ENCODE peak calls at places on chromosome 10, in ten cellular contexts. C is endothelial cell; L is NCI-H1092 treated with DMSO at 0.1 percent for 48 hours; F is midbrain; W is anterior cingulate cortex; V is NCI-H1694 treated with DMSO at 0.1 percent for 48 hours; G is amniotic stem cell; Q is iPS-NIHi11; N is AG08395; Z is stimulated activated CD4-positive, alpha-beta T cell treated with anti-CD3 and anti-CD28 coated beads, Interleukin-4, amount 100 ng/mL, for 1 hour. M is an unnamed sample.

GRCh38 chr10:50281210-50281966 is 30.1 kb upstream of the ASAH2 start:
- DNase-seq in C (no peak), L (no peak), F (no peak), W (no peak), V (no peak), G (no peak), Q (no peak), N (no peak), Z (no peak), M (no peak)

GRCh38 chr10:71941318-71941717 is 22.9 kb upstream of the CHST3 start:
- DNase-seq in C (no peak), L (no peak), F (no peak), W (no peak), V (no peak), G (no peak), Q (no peak), N (no peak), Z (no peak), M (no peak)

GRCh38 chr10:128018236-128018635 is 108.0 kb downstream of the MKI67 start:
- DNase-seq in C (no peak), L (no peak), F (no peak), W (peak; percentile 23), V (no peak), G (no peak), Q (no peak), N (no peak), Z (no peak), M (no peak)

GRCh38 chr10:8221481-8221880 is 167.0 kb downstream of the GATA3 start:
- DNase-seq in C (no peak), L (no peak), F (no peak), W (no peak), V (no peak), G (no peak), Q (no peak), N (no peak), Z (no peak), M (no peak)

GRCh38 chr10:7027913-7028808 is 382.7 kb downstream of the SFMBT2 start:
- DNase-seq in C (no peak), L (no peak), F (no peak), W (no peak), V (no peak), G (no peak), Q (no peak), N (no peak), Z (no peak), M (peak; percentile 31)

GRCh38 chr10:32326119-32326518 is 20.8 kb downstream of the EPC1 start:
- DNase-seq in C (no peak), L (no peak), F (no peak), W (no peak), V (no peak), G (no peak), Q (no peak), N (no peak), Z (no peak), M (no peak)

GRCh38 chr10:59096631-59097030 is 79.8 kb upstream of the PHYHIPL start:
- DNase-seq in C (no peak), L (no peak), F (peak; percentile 72), W (no peak), V (no peak), G (no peak), Q (no peak), N (no peak), Z (no peak), M (no peak)

GRCh38 chr10:16854623-16855022 is 37.4 kb upstream of the RSU1 start:
- DNase-seq in C (no peak), L (no peak), F (no peak), W (no peak), V (no peak), G (no peak), Q (no peak), N (peak; percentile 57), Z (no peak), M (no peak)

GRCh38 chr10:21398549-21399345 is 126.7 kb downstream of the SKIDA1 start:
- DNase-seq in C (no peak), L (no peak), F (no peak), W (no peak), V (no peak), G (peak; percentile 11), Q (no peak), N (peak; percentile 56), Z (no peak), M (no peak)

GRCh38 chr10:75547391-75548298 is 116.2 kb downstream of the LRMDA start:
- DNase-seq in C (no peak), L (no peak), F (no peak), W (no peak), V (no peak), G (no peak), Q (no peak), N (peak; percentile 87), Z (no peak), M (peak; percentile 61)

GRCh38 chr10:110460111-110460809 is 37.4 kb upstream of the DUSP5 start:
- DNase-seq in C (no peak), L (peak; percentile 23), F (no peak), W (no peak), V (peak; percentile 52), G (no peak), Q (no peak), N (no peak), Z (peak; percentile 42), M (no peak)

GRCh38 chr10:21715531-21716195 is 181.6 kb downstream of the MLLT10 start:
- DNase-seq in C (no peak), L (no peak), F (no peak), W (no peak), V (no peak), G (peak; percentile 45), Q (no peak), N (no peak), Z (no peak), M (no peak)

GRCh38 chr10:77554996-77555397 is 82.6 kb downstream of the KCNMA1 start:
- DNase-seq in C (no peak), L (no peak), F (no peak), W (no peak), V (no peak), G (no peak), Q (no peak), N (no peak), Z (no peak), M (no peak)

GRCh38 chr10:102595914-102596313 is 48.4 kb upstream of the TRIM8 start:
- DNase-seq in C (no peak), L (no peak), F (no peak), W (no peak), V (no peak), G (no peak), Q (peak; percentile 36), N (no peak), Z (no peak), M (no peak)

GRCh38 chr10:22684707-22685106 is 29.7 kb downstream of the PIP4K2A start:
- DNase-seq in C (no peak), L (no peak), F (no peak), W (no peak), V (no peak), G (no peak), Q (no peak), N (no peak), Z (no peak), M (no peak)

GRCh38 chr10:88992945-88993537 is 2.4 kb downstream of the FAS start:
- DNase-seq in C (no peak), L (no peak), F (no peak), W (no peak), V (no peak), G (no peak), Q (no peak), N (no peak), Z (no peak), M (no peak)

GRCh38 chr10:52871191-52871843 is 98.7 kb upstream of the MBL2 start:
- DNase-seq in C (no peak), L (no peak), F (no peak), W (no peak), V (no peak), G (no peak), Q (no peak), N (no peak), Z (no peak), M (no peak)

GRCh38 chr10:80472234-80473095 is 18.4 kb downstream of the TSPAN14 start:
- DNase-seq in C (no peak), L (no peak), F (no peak), W (no peak), V (no peak), G (peak; percentile 72), Q (no peak), N (no peak), Z (no peak), M (peak; percentile 68)

GRCh38 chr10:118007773-118008172 is 39.0 kb downstream of the RAB11FIP2 start:
- DNase-seq in C (no peak), L (no peak), F (no peak), W (no peak), V (no peak), G (no peak), Q (no peak), N (no peak), Z (no peak), M (no peak)

GRCh38 chr10:71213127-71213616 is 802 bp downstream of the UNC5B start:
- DNase-seq in C (no peak), L (peak; percentile 61), F (peak; percentile 36), W (peak; percentile 37), V (peak; percentile 55), G (peak; percentile 56), Q (peak; percentile 66), N (peak; percentile 45), Z (peak; percentile 21), M (peak; percentile 43)

GRCh38 chr10:79063661-79064490 is 4.9 kb upstream of the ZMIZ1 start:
- DNase-seq in C (no peak), L (no peak), F (no peak), W (no peak), V (no peak), G (no peak), Q (no peak), N (no peak), Z (no peak), M (no peak)

GRCh38 chr10:20686236-20686635 is 210.9 kb downstream of the NEBL start:
- DNase-seq in C (no peak), L (no peak), F (no peak), W (no peak), V (no peak), G (no peak), Q (no peak), N (no peak), Z (no peak), M (no peak)

M was measured in stromal cell of bone marrow.